ENCODE peak calls at places on chromosomes 4 and X, in eight cellular contexts. G is GM06990, R is lung, S is fibroblast of the aortic adventitia, J is transverse colon, N is AG10803, K is uterus, C is left lung. I is an unnamed sample.

GRCh38 chr4:174357321-174357720 is 73.6 kb downstream of the CEP44 start:
- DNase-seq in G (no peak), R (no peak), S (no peak), J (no peak), N (peak), K (no peak), C (no peak), I (no peak)

GRCh38 chr4:166091914-166092510 is 219.0 kb downstream of the TLL1 start:
- DNase-seq in G (peak), R (no peak), S (peak), J (no peak), N (peak), K (no peak), C (no peak), I (no peak)

GRCh38 chr4:28772066-28772465 is 1911.4 kb downstream of the STIM2 start:
- DNase-seq in G (no peak), R (no peak), S (peak), J (no peak), N (peak), K (no peak), C (no peak), I (no peak)

GRCh38 chr4:18815081-18815778 is 793.7 kb upstream of the LCORL start:
- DNase-seq in G (no peak), R (no peak), S (no peak), J (no peak), N (no peak), K (no peak), C (no peak), I (no peak)

GRCh38 chr4:3255611-3256186 is 6.7 kb downstream of the MSANTD1 start:
- DNase-seq in G (peak), R (no peak), S (no peak), J (peak), N (no peak), K (peak), C (peak), I (peak)

GRCh38 chrX:66408507-66408906 is 230.4 kb downstream of the EDA2R start:
- DNase-seq in G (no peak), R (no peak), S (no peak), J (no peak), N (no peak), K (no peak), C (no peak), I (no peak)

GRCh38 chrX:75989806-75990590 is 182.9 kb upstream of the PBDC1 start:
- DNase-seq in G (peak), R (no peak), S (no peak), J (no peak), N (no peak), K (no peak), C (no peak), I (no peak)

GRCh38 chrX:134604701-134605271 is 53.5 kb downstream of the PLAC1 start:
- DNase-seq in G (no peak), R (peak), S (peak), J (no peak), N (peak), K (no peak), C (peak), I (no peak)

GRCh38 chr4:1706358-1706757 is 5.8 kb downstream of the SLBP start:
- DNase-seq in G (no peak), R (no peak), S (no peak), J (no peak), N (no peak), K (no peak), C (no peak), I (peak)

GRCh38 chr4:53505947-53506346 is 85.3 kb downstream of the LNX1 start:
- DNase-seq in G (no peak), R (no peak), S (peak), J (no peak), N (no peak), K (no peak), C (no peak), I (no peak)
- TF ChIP-seq CTCF in G (no peak), R (no peak), S (peak), J (no peak), N (peak), K (no peak), C (no peak), I (peak)

GRCh38 chr4:137181293-137181899 is 350.9 kb downstream of the PCDH18 start:
- DNase-seq in G (no peak), R (no peak), S (no peak), J (no peak), N (no peak), K (no peak), C (no peak), I (no peak)

DNA sequence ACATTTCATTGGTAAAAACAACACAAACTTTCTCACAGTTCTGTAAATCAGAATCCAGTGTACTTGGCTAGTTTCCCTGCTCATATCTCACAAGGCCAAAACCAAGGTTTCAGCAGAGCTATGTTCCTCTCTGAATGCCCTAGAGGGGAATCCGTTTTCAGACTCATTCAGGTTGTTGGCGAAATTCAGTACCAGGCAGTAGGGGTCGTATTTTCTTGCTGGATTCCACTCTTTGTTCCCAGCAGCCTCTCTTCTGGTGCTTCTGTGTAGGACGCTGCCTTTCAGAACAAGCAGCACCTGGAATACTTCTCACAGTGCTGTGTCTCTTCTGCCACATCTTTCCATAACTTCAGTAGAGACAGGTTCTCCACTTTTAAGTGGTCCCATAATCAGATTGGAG is 351.9 kb downstream of the PCDH18 start:
- DNase-seq in G (no peak), R (no peak), S (no peak), J (no peak), N (no peak), K (no peak), C (no peak), I (no peak)
- TF ChIP-seq CTCF in G (no peak), R (no peak), S (no peak), J (no peak), N (no peak), K (no peak), C (no peak), I (peak)

DNA sequence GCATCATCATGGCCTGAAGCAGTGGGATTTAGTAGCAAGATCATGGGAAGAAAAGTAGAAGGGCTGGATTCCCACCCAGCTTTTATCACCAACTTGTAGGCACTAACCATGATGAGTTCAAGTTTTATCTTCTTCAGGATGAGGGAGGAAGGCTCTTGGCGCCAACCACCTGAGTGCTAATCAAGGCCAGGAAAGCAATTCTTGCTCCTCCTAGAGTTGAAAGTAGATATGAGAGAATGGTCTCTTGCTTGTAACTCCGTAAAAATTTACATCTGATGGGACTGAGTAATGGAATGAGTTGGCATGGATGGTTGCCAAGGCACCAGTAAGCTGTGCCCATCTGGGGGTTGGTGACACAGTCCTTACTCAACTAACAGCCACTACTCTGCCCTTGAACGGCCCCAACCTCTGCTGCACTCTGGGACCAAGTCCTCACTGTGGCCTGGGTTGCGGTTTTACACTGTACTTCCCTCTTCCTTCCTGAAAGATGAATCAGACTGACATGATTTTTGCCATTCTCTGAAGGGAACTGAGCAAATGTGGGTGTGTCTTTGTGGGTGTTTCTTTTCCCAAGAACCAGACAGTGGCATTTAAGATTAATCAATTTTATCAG is 39.4 kb upstream of the NDP start:
- DNase-seq in G (no peak), R (peak), S (peak), J (peak), N (peak), K (no peak), C (peak), I (no peak)
- TF ChIP-seq CTCF in G (no peak), R (no peak), S (no peak), J (no peak), N (peak), K (no peak), C (no peak), I (peak)

GRCh38 chr4:6337331-6337935 is 67.8 kb downstream of the WFS1 start:
- DNase-seq in G (no peak), R (no peak), S (no peak), J (no peak), N (no peak), K (no peak), C (no peak), I (peak)

GRCh38 chr4:6336166-6336565 is 66.5 kb downstream of the WFS1 start:
- DNase-seq in G (no peak), R (no peak), S (no peak), J (no peak), N (no peak), K (no peak), C (no peak), I (peak)

GRCh38 chr4:6334203-6334887 is 64.7 kb downstream of the WFS1 start:
- DNase-seq in G (no peak), R (no peak), S (no peak), J (no peak), N (no peak), K (no peak), C (no peak), I (peak)

GRCh38 chr4:6333301-6334202 is 63.9 kb downstream of the WFS1 start:
- DNase-seq in G (no peak), R (no peak), S (peak), J (no peak), N (no peak), K (no peak), C (no peak), I (peak)

GRCh38 chr4:6335040-6335590 is 65.5 kb downstream of the WFS1 start:
- DNase-seq in G (no peak), R (no peak), S (no peak), J (no peak), N (no peak), K (no peak), C (no peak), I (peak)
- TF ChIP-seq CTCF in G (no peak), R (no peak), S (no peak), J (no peak), N (no peak), K (no peak), C (no peak), I (no peak)

GRCh38 chrX:51855698-51856097 is 37.7 kb upstream of the MAGED1 start:
- DNase-seq in G (no peak), R (no peak), S (no peak), J (no peak), N (no peak), K (no peak), C (no peak), I (no peak)

GRCh38 chrX:51866156-51866555 is 27.3 kb upstream of the MAGED1 start:
- DNase-seq in G (no peak), R (no peak), S (peak), J (no peak), N (peak), K (no peak), C (no peak), I (no peak)

GRCh38 chrX:51857159-51857733 is 36.2 kb upstream of the MAGED1 start:
- DNase-seq in G (no peak), R (no peak), S (no peak), J (no peak), N (no peak), K (no peak), C (no peak), I (no peak)

GRCh38 chrX:51862920-51863319 is 30.5 kb upstream of the MAGED1 start:
- DNase-seq in G (no peak), R (no peak), S (no peak), J (no peak), N (no peak), K (no peak), C (no peak), I (no peak)

GRCh38 chrX:51860679-51861078 is 32.7 kb upstream of the MAGED1 start:
- DNase-seq in G (no peak), R (no peak), S (peak), J (peak), N (peak), K (peak), C (no peak), I (no peak)
- TF ChIP-seq CTCF in G (peak), R (peak), S (peak), J (peak), N (peak), K (peak), C (peak), I (peak)

GRCh38 chr4:186707996-186708395 is 15.7 kb downstream of the FAT1 start:
- DNase-seq in G (no peak), R (no peak), S (no peak), J (peak), N (no peak), K (no peak), C (no peak), I (no peak)
- TF ChIP-seq CTCF in G (no peak), R (no peak), S (no peak), J (no peak), N (no peak), K (no peak), C (no peak), I (no peak)

GRCh38 chrX:69133561-69134542 is 31.4 kb downstream of the PJA1 start:
- DNase-seq in G (no peak), R (no peak), S (peak), J (no peak), N (peak), K (peak), C (no peak), I (no peak)
- TF ChIP-seq CTCF in G (peak), R (no peak), S (peak), J (peak), N (peak), K (peak), C (peak), I (peak)